ENCODE peak calls at places on chromosomes 1 and 21, in five cellular contexts. L is tibial nerve, I is lower lobe of right lung, V is foreskin fibroblast, M is AG04449. Q is an unnamed sample.

GRCh38 chr1:7827134-7827955 is 25.5 kb downstream of the UTS2 start:
- DNase-seq in M (no peak), V (peak; percentile 14), I (no peak), L (no peak), Q (no peak)

GRCh38 chr1:145889722-145890121 is 4.1 kb upstream of the ANKRD35 start:
- DNase-seq in L (no peak), M (no peak), I (no peak), V (no peak), Q (no peak)

GRCh38 chr21:45319461-45320211 is 31.9 kb upstream of the POFUT2 start:
- DNase-seq in M (no peak), V (peak; percentile 65), L (no peak), I (no peak), Q (no peak)

GRCh38 chr1:21825393-21825792 is 13.3 kb downstream of the LDLRAD2 start:
- DNase-seq in M (no peak), L (no peak), I (no peak), V (no peak), Q (no peak)

GRCh38 chr1:180936110-180937011 is 23.7 kb downstream of the KIAA1614 start:
- DNase-seq in V (no peak), M (no peak), I (no peak), L (no peak), Q (no peak)

GRCh38 chr21:42405064-42406059 is 1.7 kb downstream of the UBASH3A start:
- DNase-seq in M (no peak), L (no peak), V (no peak), I (no peak), Q (no peak)

GRCh38 chr1:93331412-93331811 is 14.3 kb upstream of the DR1 start:
- DNase-seq in I (no peak), M (no peak), V (no peak), L (no peak), Q (no peak)

GRCh38 chr1:161934278-161934608 is 89.4 kb downstream of the OLFML2B start:
- DNase-seq in L (no peak), V (no peak), M (no peak), I (no peak), Q (no peak)

GRCh38 chr1:29148656-29149491 is 25.2 kb upstream of the TMEM200B start:
- DNase-seq in L (no peak), I (peak; percentile 28), M (no peak), V (no peak), Q (no peak)

GRCh38 chr1:173255214-173255813 is 48.2 kb upstream of the TNFSF4 start:
- DNase-seq in M (no peak), L (peak; percentile 8), V (peak; percentile 47), I (no peak), Q (no peak)

GRCh38 chr1:61781151-61781550 is 38.9 kb downstream of the PATJ start:
- DNase-seq in L (no peak), V (no peak), M (no peak), I (no peak), Q (no peak)

GRCh38 chr1:234956821-234957329 is 171.8 kb downstream of the TOMM20 start:
- DNase-seq in L (no peak), V (no peak), I (no peak), M (no peak), Q (no peak)

GRCh38 chr1:234214911-234215892 is 158.1 kb upstream of the COA6 start:
- DNase-seq in V (no peak), L (no peak), M (no peak), I (peak; percentile 60), Q (no peak)

GRCh38 chr1:115314765-115315164 is 23.3 kb downstream of the NGF start:
- DNase-seq in V (peak; percentile 45), I (no peak), M (no peak), L (no peak), Q (no peak)

GRCh38 chr21:42799516-42799915 is 79.8 kb downstream of the WDR4 start:
- DNase-seq in V (no peak), L (no peak), I (no peak), M (no peak), Q (no peak)

GRCh38 chr1:35603468-35603867 is 30.4 kb downstream of the TFAP2E start:
- DNase-seq in V (no peak), L (no peak), M (no peak), I (no peak), Q (no peak)

GRCh38 chr1:238789916-238790667 is 596.3 kb upstream of the CHRM3 start:
- DNase-seq in M (no peak), L (no peak), I (no peak), V (no peak), Q (no peak)

GRCh38 chr21:44949161-44950015 is 9.6 kb downstream of the SLX9 start:
- DNase-seq in I (peak; percentile 90), M (no peak), V (no peak), L (peak; percentile 96), Q (peak; percentile 88)

GRCh38 chr1:176118985-176119384 is 88.1 kb downstream of the COP1 start:
- DNase-seq in V (no peak), L (no peak), I (no peak), M (peak; percentile 63), Q (no peak)

GRCh38 chr1:91583326-91583755 is 82.7 kb downstream of the CDC7 start:
- DNase-seq in M (peak; percentile 73), I (no peak), V (peak; percentile 97), L (no peak), Q (no peak)

GRCh38 chr21:42067531-42068255 is 3.4 kb upstream of the UMODL1 start:
- DNase-seq in L (no peak), M (no peak), I (no peak), V (no peak), Q (no peak)

GRCh38 chr1:31424568-31424967 is 11.6 kb downstream of the SERINC2 start:
- DNase-seq in M (no peak), V (no peak), L (no peak), I (no peak), Q (no peak)

GRCh38 chr1:226104671-226105121 is 42.2 kb downstream of the H3-3A start:
- DNase-seq in V (peak; percentile 52), L (no peak), I (no peak), M (no peak), Q (no peak)

GRCh38 chr1:45913183-45913924 is 109.9 kb downstream of the MAST2 start:
- DNase-seq in V (peak; percentile 95), I (no peak), M (peak; percentile 84), L (peak; percentile 5), Q (no peak)

GRCh38 chr1:91768786-91769697 is 116.9 kb downstream of the TGFBR3 start:
- DNase-seq in M (no peak), I (no peak), L (no peak), V (peak; percentile 80), Q (no peak)

DNA sequence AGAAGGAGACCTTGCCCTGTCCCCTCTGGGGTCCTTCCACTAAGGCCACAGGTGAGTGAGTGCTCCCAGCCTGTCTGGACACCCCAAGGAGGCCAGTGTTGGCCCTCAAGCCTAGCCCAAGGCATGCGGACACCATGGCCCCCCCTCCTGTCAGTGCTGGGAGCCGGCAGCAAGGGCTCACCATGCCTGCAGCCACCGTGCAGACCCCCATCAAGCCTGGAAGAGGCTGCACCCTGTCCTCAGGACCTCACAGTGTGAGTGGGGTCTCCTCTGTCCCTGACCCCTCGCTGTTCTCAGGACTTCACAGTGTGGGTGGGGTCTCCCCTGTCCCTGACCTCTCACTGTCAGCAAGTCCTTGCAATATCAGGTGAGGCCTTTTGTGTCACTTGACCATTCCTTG is 33.2 kb upstream of the PRSS38 start:
- DNase-seq in I (no peak), L (no peak), V (no peak), M (no peak), Q (no peak)
- TF ChIP-seq CTCF in I (no peak), L (no peak), V (no peak), M (no peak), Q (no peak)

DNA sequence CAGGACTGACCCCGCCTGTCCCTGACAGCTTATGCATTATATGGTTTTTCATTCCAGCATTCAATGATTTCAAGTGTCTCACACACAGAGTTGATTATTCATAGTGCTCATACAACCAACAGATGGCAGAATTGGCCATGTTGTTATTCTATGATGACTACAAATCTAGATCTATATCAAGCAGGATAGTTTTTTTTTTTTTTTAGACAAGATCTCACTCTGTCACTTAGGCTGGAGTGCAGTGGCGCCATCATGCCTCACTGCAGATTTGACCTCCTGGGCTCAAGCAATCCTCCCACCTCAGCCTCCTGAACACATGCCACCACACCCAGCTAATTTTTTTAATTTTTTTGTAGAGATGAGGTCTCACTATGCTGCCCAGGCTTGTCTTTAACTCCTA is 40.1 kb upstream of the LRRC8D start:
- DNase-seq in L (no peak), I (no peak), M (peak; percentile 10), V (peak; percentile 32), Q (no peak)
- TF ChIP-seq CTCF in L (no peak), I (peak; percentile 13), M (peak; percentile 42), V (peak; percentile 39), Q (no peak)

GRCh38 chr1:202957733-202958543 is at the start of gene ADIPOR1:
- DNase-seq in M (no peak), L (peak; percentile 83), I (peak; percentile 96), V (peak; percentile 83), Q (peak; percentile 86)
- TF ChIP-seq CTCF in M (no peak), L (peak; percentile 17), I (peak; percentile 38), V (no peak), Q (peak; percentile 44)

DNA sequence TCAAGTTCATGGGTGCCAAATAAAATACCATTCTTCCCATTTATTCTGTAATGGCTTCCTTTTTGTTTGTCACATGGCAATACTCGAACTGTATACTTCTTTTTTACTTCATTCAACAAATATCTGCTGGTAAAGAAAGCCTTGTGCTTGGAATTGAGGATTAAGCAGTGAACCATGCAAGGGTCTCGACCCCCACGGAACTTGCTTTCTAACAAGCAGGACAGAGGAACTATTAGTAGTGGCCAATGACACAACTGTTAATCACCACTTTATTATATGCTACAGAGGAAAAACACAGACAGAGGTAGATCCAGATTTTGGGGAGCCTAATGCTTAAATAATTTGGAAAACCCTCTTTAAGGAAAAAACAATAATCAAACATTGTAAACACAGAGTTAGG is 542.2 kb downstream of the DPYD start:
- DNase-seq in I (no peak), V (peak; percentile 68), M (no peak), L (no peak), Q (no peak)
- TF ChIP-seq CTCF in I (no peak), V (no peak), M (no peak), L (no peak), Q (no peak)